ENCODE peak calls at places on chromosomes 11 and 22, in four cellular contexts. One of them, this sample, is unnamed.

GRCh38 chr22:21068681-21069276 is 23.0 kb downstream of the LRRC74B start:
- DNase-seq in cardiac muscle cell: no peak
- DNase-seq in stomach: no peak
- DNase-seq in tibial nerve: no peak
- DNase-seq in this sample: no peak

GRCh38 chr22:17471901-17472566 is 91.3 kb upstream of the SLC25A18 start:
- DNase-seq in tibial nerve: no peak
- DNase-seq in cardiac muscle cell: peak; percentile 13
- DNase-seq in stomach: no peak
- DNase-seq in this sample: no peak

GRCh38 chr11:33829430-33830141 is 55.3 kb upstream of the FBXO3 start:
- DNase-seq in tibial nerve: peak; percentile 71
- DNase-seq in cardiac muscle cell: peak; percentile 67
- DNase-seq in stomach: peak; percentile 67
- DNase-seq in this sample: peak; percentile 37

GRCh38 chr22:45880732-45881523 is 96.0 kb downstream of the WNT7B start:
- DNase-seq in stomach: no peak
- DNase-seq in tibial nerve: no peak
- DNase-seq in cardiac muscle cell: peak; percentile 22
- DNase-seq in this sample: no peak

GRCh38 chr11:58888579-58888978 is 44.1 kb upstream of the GLYATL2 start:
- DNase-seq in cardiac muscle cell: no peak
- DNase-seq in stomach: no peak
- DNase-seq in tibial nerve: no peak
- DNase-seq in this sample: no peak

GRCh38 chr11:6418958-6419611 is at the start of gene APBB1:
- DNase-seq in tibial nerve: peak; percentile 58
- DNase-seq in cardiac muscle cell: peak; percentile 71
- DNase-seq in stomach: peak; percentile 67
- DNase-seq in this sample: peak; percentile 62

GRCh38 chr11:93529707-93530467 is 13.3 kb downstream of the SMCO4 start:
- DNase-seq in cardiac muscle cell: no peak
- DNase-seq in stomach: no peak
- DNase-seq in tibial nerve: no peak
- DNase-seq in this sample: no peak

GRCh38 chr11:15707971-15708370 is 593.2 kb downstream of the INSC start:
- DNase-seq in stomach: peak; percentile 72
- DNase-seq in tibial nerve: peak; percentile 15
- DNase-seq in cardiac muscle cell: no peak
- DNase-seq in this sample: peak; percentile 84

GRCh38 chr11:47272706-47273105 is 2.8 kb downstream of the MADD start:
- DNase-seq in cardiac muscle cell: peak; percentile 66
- DNase-seq in stomach: no peak
- DNase-seq in tibial nerve: no peak
- DNase-seq in this sample: no peak

GRCh38 chr11:113618360-113618759 is 87.7 kb downstream of the TMPRSS5 start:
- DNase-seq in stomach: no peak
- DNase-seq in tibial nerve: no peak
- DNase-seq in cardiac muscle cell: no peak
- DNase-seq in this sample: no peak

GRCh38 chr11:114447892-114448291 is 8.6 kb downstream of the REXO2 start:
- DNase-seq in tibial nerve: no peak
- DNase-seq in cardiac muscle cell: no peak
- DNase-seq in stomach: no peak
- DNase-seq in this sample: no peak

GRCh38 chr22:41915783-41916493 is 1.1 kb upstream of the SHISA8 start:
- DNase-seq in tibial nerve: no peak
- DNase-seq in cardiac muscle cell: no peak
- DNase-seq in stomach: no peak
- DNase-seq in this sample: no peak

GRCh38 chr11:8959546-8960166 is 4.6 kb downstream of the TMEM9B start:
- DNase-seq in tibial nerve: peak; percentile 59
- DNase-seq in stomach: no peak
- DNase-seq in cardiac muscle cell: peak; percentile 71
- DNase-seq in this sample: no peak

GRCh38 chr11:77821349-77821851 is 456 bp downstream of the AAMDC start:
- DNase-seq in cardiac muscle cell: peak; percentile 55
- DNase-seq in tibial nerve: peak; percentile 13
- DNase-seq in stomach: no peak
- DNase-seq in this sample: peak; percentile 41

GRCh38 chr11:23399995-23400394 is 539.7 kb upstream of the CCDC179 start:
- DNase-seq in stomach: no peak
- DNase-seq in tibial nerve: no peak
- DNase-seq in cardiac muscle cell: no peak
- DNase-seq in this sample: no peak

GRCh38 chr11:125062931-125063428 is at the start of gene SLC37A2:
- DNase-seq in cardiac muscle cell: peak; percentile 83
- DNase-seq in stomach: peak; percentile 73
- DNase-seq in tibial nerve: peak; percentile 41
- DNase-seq in this sample: peak; percentile 63

GRCh38 chr11:89181111-89181510 is 3.4 kb downstream of the TYR start:
- DNase-seq in stomach: no peak
- DNase-seq in tibial nerve: no peak
- DNase-seq in cardiac muscle cell: no peak
- DNase-seq in this sample: no peak

GRCh38 chr22:28411125-28411524 is 268.5 kb downstream of the TTC28 start:
- DNase-seq in cardiac muscle cell: no peak
- DNase-seq in stomach: no peak
- DNase-seq in tibial nerve: no peak
- DNase-seq in this sample: no peak

GRCh38 chr11:13761250-13761649 is 92.8 kb downstream of the FAR1 start:
- DNase-seq in tibial nerve: no peak
- DNase-seq in cardiac muscle cell: no peak
- DNase-seq in stomach: no peak
- DNase-seq in this sample: no peak

GRCh38 chr22:42919199-42919598 is 62.1 kb upstream of the ARFGAP3 start:
- DNase-seq in cardiac muscle cell: no peak
- DNase-seq in tibial nerve: no peak
- DNase-seq in stomach: no peak
- DNase-seq in this sample: no peak

GRCh38 chr11:104570088-104570701 is 328.1 kb downstream of the CASP12 start:
- DNase-seq in cardiac muscle cell: no peak
- DNase-seq in tibial nerve: no peak
- DNase-seq in stomach: no peak
- DNase-seq in this sample: no peak

GRCh38 chr11:103222801-103223200 is 113.6 kb downstream of the DYNC2H1 start:
- DNase-seq in stomach: no peak
- DNase-seq in cardiac muscle cell: no peak
- DNase-seq in tibial nerve: no peak
- DNase-seq in this sample: peak; percentile 34

GRCh38 chr11:103888541-103888951 is 147.9 kb upstream of the DDI1 start:
- DNase-seq in stomach: no peak
- DNase-seq in cardiac muscle cell: no peak
- DNase-seq in tibial nerve: no peak
- DNase-seq in this sample: no peak

GRCh38 chr11:44043157-44043556 is 4.6 kb upstream of the ACCSL start:
- DNase-seq in stomach: no peak
- DNase-seq in tibial nerve: no peak
- DNase-seq in cardiac muscle cell: no peak
- DNase-seq in this sample: no peak

GRCh38 chr11:63574856-63575602 is 11.8 kb upstream of the PLAAT2 start:
- DNase-seq in cardiac muscle cell: no peak
- DNase-seq in stomach: no peak
- DNase-seq in tibial nerve: peak; percentile 57
- DNase-seq in this sample: no peak

GRCh38 chr11:36048496-36049247 is 104.8 kb downstream of the LDLRAD3 start:
- DNase-seq in stomach: no peak
- DNase-seq in cardiac muscle cell: peak; percentile 22
- DNase-seq in tibial nerve: no peak
- DNase-seq in this sample: no peak

GRCh38 chr22:39236321-39237275 is 8.2 kb downstream of the PDGFB start:
- DNase-seq in cardiac muscle cell: peak; percentile 97
- DNase-seq in tibial nerve: peak; percentile 40
- DNase-seq in stomach: peak; percentile 76
- DNase-seq in this sample: no peak

GRCh38 chr11:2933376-2934056 is 4.3 kb upstream of the PHLDA2 start:
- DNase-seq in tibial nerve: no peak
- DNase-seq in cardiac muscle cell: no peak
- DNase-seq in stomach: peak; percentile 84
- DNase-seq in this sample: no peak

GRCh38 chr11:112785104-112785503 is 176.1 kb upstream of the NCAM1 start:
- DNase-seq in tibial nerve: no peak
- DNase-seq in stomach: no peak
- DNase-seq in cardiac muscle cell: no peak
- DNase-seq in this sample: no peak

GRCh38 chr11:12403122-12403994 is 26.0 kb downstream of the PARVA start:
- DNase-seq in stomach: no peak
- DNase-seq in tibial nerve: no peak
- DNase-seq in cardiac muscle cell: no peak
- DNase-seq in this sample: no peak
- H3K4me1 ChIP-seq in stomach: peaks cover 28% of the 10 kb centered on the region
- H3K4me1 ChIP-seq in tibial nerve: peaks cover 27% of the 10 kb centered on the region
- H3K4me1 ChIP-seq in cardiac muscle cell: no peaks in the 10 kb centered on the region
- H3K4me1 ChIP-seq in this sample: peaks cover 14% of the 10 kb centered on the region

GRCh38 chr22:48244388-48245118 is 1482.1 kb downstream of the TBC1D22A start:
- DNase-seq in cardiac muscle cell: no peak
- DNase-seq in tibial nerve: no peak
- DNase-seq in stomach: peak; percentile 19
- DNase-seq in this sample: no peak
- H3K9me3 ChIP-seq in cardiac muscle cell: no peaks in the 10 kb centered on the region
- H3K9me3 ChIP-seq in tibial nerve: no peaks in the 10 kb centered on the region
- H3K9me3 ChIP-seq in stomach: no peaks in the 10 kb centered on the region
- H3K9me3 ChIP-seq in this sample: no peaks in the 10 kb centered on the region

GRCh38 chr11:116893906-116894305 is 56.5 kb upstream of the APOA1 start:
- DNase-seq in stomach: no peak
- DNase-seq in cardiac muscle cell: peak; percentile 18
- DNase-seq in tibial nerve: no peak
- DNase-seq in this sample: no peak

GRCh38 chr11:116896211-116896610 is 58.8 kb upstream of the APOA1 start:
- DNase-seq in stomach: no peak
- DNase-seq in tibial nerve: no peak
- DNase-seq in cardiac muscle cell: no peak
- DNase-seq in this sample: no peak

GRCh38 chr11:116893437-116893836 is 56.0 kb upstream of the APOA1 start:
- DNase-seq in tibial nerve: no peak
- DNase-seq in cardiac muscle cell: no peak
- DNase-seq in stomach: no peak
- DNase-seq in this sample: no peak

GRCh38 chr11:116892374-116892773 is 55.0 kb upstream of the APOA1 start:
- DNase-seq in stomach: no peak
- DNase-seq in tibial nerve: no peak
- DNase-seq in cardiac muscle cell: no peak
- DNase-seq in this sample: no peak

GRCh38 chr11:116895053-116895757 is 57.8 kb upstream of the APOA1 start:
- DNase-seq in stomach: no peak
- DNase-seq in tibial nerve: peak; percentile 16
- DNase-seq in cardiac muscle cell: peak; percentile 60
- DNase-seq in this sample: no peak
- TF ChIP-seq CTCF in stomach: no peak
- TF ChIP-seq CTCF in tibial nerve: peak; percentile 28
- TF ChIP-seq CTCF in cardiac muscle cell: peak; percentile 62
- TF ChIP-seq CTCF in this sample: no peak

GRCh38 chr11:68941324-68942089 is 37.8 kb downstream of the IGHMBP2 start:
- DNase-seq in cardiac muscle cell: no peak
- DNase-seq in tibial nerve: no peak
- DNase-seq in stomach: no peak
- DNase-seq in this sample: peak; percentile 44

GRCh38 chr11:68940651-68941323 is 37.1 kb downstream of the IGHMBP2 start:
- DNase-seq in stomach: no peak
- DNase-seq in tibial nerve: no peak
- DNase-seq in cardiac muscle cell: no peak
- DNase-seq in this sample: peak; percentile 49

GRCh38 chr11:68938816-68939582 is 35.3 kb downstream of the IGHMBP2 start:
- DNase-seq in stomach: no peak
- DNase-seq in tibial nerve: no peak
- DNase-seq in cardiac muscle cell: no peak
- DNase-seq in this sample: no peak

GRCh38 chr11:68938088-68938487 is 34.4 kb downstream of the IGHMBP2 start:
- DNase-seq in tibial nerve: no peak
- DNase-seq in cardiac muscle cell: no peak
- DNase-seq in stomach: no peak
- DNase-seq in this sample: no peak

DNA sequence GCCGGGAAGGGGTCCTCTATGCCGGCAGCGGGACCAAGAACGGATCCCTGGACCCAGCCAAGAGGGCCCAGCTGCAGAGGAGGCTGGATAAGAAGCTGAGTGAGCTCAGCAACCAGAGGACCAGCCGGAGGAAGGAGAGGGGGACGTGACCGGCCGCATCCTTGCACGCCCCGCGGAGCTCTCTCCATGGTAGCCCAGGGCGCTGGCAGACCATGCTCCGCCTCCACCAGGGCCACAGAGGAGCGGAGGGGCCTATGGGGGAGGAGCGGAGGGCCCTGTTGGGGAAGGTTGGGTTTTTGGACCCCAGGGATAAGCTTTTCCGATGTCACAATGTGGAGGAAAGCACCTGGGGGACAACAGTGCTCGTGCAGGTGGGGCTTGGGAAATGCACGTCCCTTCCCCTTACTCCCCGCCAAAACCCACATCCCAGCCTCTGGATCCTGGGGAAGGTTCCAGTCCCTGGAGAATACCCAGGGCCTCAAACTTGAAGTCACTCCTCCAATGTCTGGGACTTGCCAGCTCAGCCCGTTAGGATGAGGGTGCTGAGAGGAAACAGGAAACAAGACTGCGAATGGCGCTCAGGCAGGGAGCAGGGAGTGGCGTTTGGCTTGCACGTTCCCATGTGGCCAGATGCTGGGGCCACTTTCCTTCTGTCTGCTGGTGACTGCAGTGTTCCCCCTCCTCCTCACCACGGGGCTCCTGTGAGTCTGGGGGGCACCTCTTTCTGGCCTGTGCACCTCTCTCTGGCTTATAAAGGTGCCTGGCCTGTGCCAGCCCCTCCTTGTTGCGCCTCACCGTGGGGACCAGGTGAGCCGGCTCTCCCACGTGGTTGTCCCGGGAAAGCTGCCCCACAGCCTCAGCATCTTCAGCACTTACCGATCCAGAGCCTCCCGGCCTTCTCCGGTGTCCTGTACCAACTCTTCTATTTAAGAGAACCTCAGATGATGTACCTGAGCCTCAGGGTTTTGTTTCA is 36.2 kb downstream of the IGHMBP2 start:
- DNase-seq in stomach: no peak
- DNase-seq in cardiac muscle cell: no peak
- DNase-seq in tibial nerve: no peak
- DNase-seq in this sample: no peak
- H3K4me1 ChIP-seq in stomach: no peaks in the 10 kb centered on the region
- H3K4me1 ChIP-seq in cardiac muscle cell: no peaks in the 10 kb centered on the region
- H3K4me1 ChIP-seq in tibial nerve: peaks cover 3% of the 10 kb centered on the region
- H3K4me1 ChIP-seq in this sample: no peaks in the 10 kb centered on the region

GRCh38 chr22:49079743-49080500 is 747.8 kb downstream of the BRD1 start:
- DNase-seq in cardiac muscle cell: no peak
- DNase-seq in stomach: no peak
- DNase-seq in tibial nerve: no peak
- DNase-seq in this sample: no peak
- H3K9me3 ChIP-seq in cardiac muscle cell: no peaks in the 10 kb centered on the region
- H3K9me3 ChIP-seq in stomach: no peaks in the 10 kb centered on the region
- H3K9me3 ChIP-seq in tibial nerve: no peaks in the 10 kb centered on the region
- H3K9me3 ChIP-seq in this sample: no peaks in the 10 kb centered on the region

DNA sequence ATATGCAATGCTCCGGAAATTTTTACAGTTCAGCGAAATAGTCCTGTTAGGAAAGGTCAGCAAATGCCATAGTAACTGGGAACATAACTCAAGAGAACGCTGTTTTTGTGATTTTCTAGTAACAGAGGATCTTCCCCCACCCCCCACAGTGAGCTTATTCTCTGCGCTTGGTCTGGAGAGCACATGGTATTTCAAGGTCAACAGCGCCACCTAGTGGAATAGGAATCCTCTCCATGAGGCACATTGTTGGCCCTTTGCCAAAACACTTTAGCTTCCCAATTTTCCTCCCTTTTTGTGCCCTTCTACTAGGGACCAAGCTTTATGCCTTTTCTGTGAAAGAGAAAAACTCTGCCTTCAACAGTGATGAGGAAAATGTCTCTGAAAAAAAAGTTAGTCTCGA is 13.2 kb upstream of the OR4C12 start:
- DNase-seq in stomach: no peak
- DNase-seq in tibial nerve: peak; percentile 27
- DNase-seq in cardiac muscle cell: peak; percentile 0
- DNase-seq in this sample: peak; percentile 63
- TF ChIP-seq CTCF in stomach: no peak
- TF ChIP-seq CTCF in tibial nerve: no peak
- TF ChIP-seq CTCF in cardiac muscle cell: peak; percentile 32
- TF ChIP-seq CTCF in this sample: peak; percentile 40

This sample was measured in pancreas.